ENCODE peak calls at places on chromosomes 7 and 10, in four cellular contexts. U, H, J and F are unnamed samples.

GRCh38 chr7:140506788-140507464 is 27.6 kb upstream of the MKRN1 start:
- DNase-seq in U (peak; percentile 66), H (peak; percentile 82), J (peak; percentile 80), F (peak; percentile 35)

GRCh38 chr10:15169555-15170407 is 1.3 kb upstream of the NMT2 start:
- DNase-seq in U (no peak), H (no peak), J (no peak), F (no peak)

GRCh38 chr10:43925793-43926192 is 277.1 kb upstream of the ZNF32 start:
- DNase-seq in U (no peak), H (no peak), J (no peak), F (no peak)

GRCh38 chr10:26367771-26368170 is 70.4 kb upstream of the APBB1IP start:
- DNase-seq in U (peak; percentile 52), H (no peak), J (peak; percentile 17), F (no peak)

GRCh38 chr10:87829986-87830732 is 12.1 kb upstream of the ATAD1 start:
- DNase-seq in U (peak; percentile 45), H (no peak), J (no peak), F (no peak)

GRCh38 chr10:77264107-77264506 is 373.5 kb downstream of the KCNMA1 start:
- DNase-seq in U (no peak), H (no peak), J (no peak), F (no peak)

GRCh38 chr10:43976292-43976691 is 327.6 kb upstream of the ZNF32 start:
- DNase-seq in U (no peak), H (no peak), J (no peak), F (no peak)

GRCh38 chr7:5694221-5694754 is 87.2 kb downstream of the RNF216 start:
- DNase-seq in U (peak; percentile 65), H (peak; percentile 97), J (peak; percentile 94), F (peak; percentile 81)

GRCh38 chr7:130990178-130990832 is 256.3 kb upstream of the KLF14 start:
- DNase-seq in U (no peak), H (no peak), J (no peak), F (no peak)

GRCh38 chr10:69403519-69403918 is 13.2 kb downstream of the TACR2 start:
- DNase-seq in U (peak; percentile 53), H (peak; percentile 96), J (peak; percentile 61), F (peak; percentile 59)

GRCh38 chr7:27129729-27130539 is 623 bp downstream of the HOXA4 start:
- DNase-seq in U (no peak), H (no peak), J (no peak), F (no peak)

GRCh38 chr10:43128958-43129706 is 9.1 kb upstream of the CSGALNACT2 start:
- DNase-seq in U (peak; percentile 72), H (peak; percentile 98), J (peak; percentile 93), F (peak; percentile 95)

GRCh38 chr10:125982256-125982948 is 86.0 kb downstream of the FANK1 start:
- DNase-seq in U (peak; percentile 72), H (peak; percentile 74), J (peak; percentile 83), F (peak; percentile 12)

GRCh38 chr10:8158439-8159071 is 104.1 kb downstream of the GATA3 start:
- DNase-seq in U (peak; percentile 53), H (no peak), J (peak; percentile 22), F (no peak)

GRCh38 chr10:87860156-87860795 is 3.1 kb downstream of the KLLN start:
- DNase-seq in U (peak; percentile 75), H (peak; percentile 69), J (peak; percentile 81), F (peak; percentile 41)

GRCh38 chr10:127738512-127739424 is 1.8 kb downstream of the FOXI2 start:
- DNase-seq in U (peak; percentile 46), H (no peak), J (no peak), F (no peak)

GRCh38 chr10:3879073-3879472 is 94.1 kb upstream of the KLF6 start:
- DNase-seq in U (no peak), H (no peak), J (no peak), F (no peak)

GRCh38 chr10:132193907-132194552 is 7.3 kb downstream of the DPYSL4 start:
- DNase-seq in U (no peak), H (no peak), J (no peak), F (no peak)

GRCh38 chr7:25087855-25088254 is 37.2 kb downstream of the CYCS start:
- DNase-seq in U (peak; percentile 21), H (no peak), J (no peak), F (no peak)

DNA sequence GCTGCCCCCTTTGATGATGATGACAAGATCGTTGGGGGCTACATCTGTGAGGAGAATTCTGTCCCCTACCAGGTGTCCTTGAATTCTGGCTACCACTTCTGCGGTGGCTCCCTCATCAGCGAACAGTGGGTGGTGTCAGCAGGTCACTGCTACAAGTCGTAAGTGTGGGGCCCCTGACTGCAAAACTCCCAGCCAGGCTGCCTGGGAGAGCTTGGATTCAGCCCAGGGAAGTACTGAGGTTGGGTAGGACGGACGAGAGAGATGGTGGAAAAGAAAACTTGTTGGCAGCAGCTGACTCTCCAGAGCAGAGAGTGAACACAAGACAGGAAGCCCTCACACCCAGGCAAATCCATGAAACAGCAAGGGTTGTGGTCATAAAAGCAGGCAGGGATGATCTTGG is 1.3 kb downstream of the PRSS2 start:
- DNase-seq in U (no peak), H (no peak), J (no peak), F (no peak)
- H3K4me3 ChIP-seq in U (no peak overlapping the region), H (no peak overlapping the region), J (no peak overlapping the region), F (no peak overlapping the region)

DNA sequence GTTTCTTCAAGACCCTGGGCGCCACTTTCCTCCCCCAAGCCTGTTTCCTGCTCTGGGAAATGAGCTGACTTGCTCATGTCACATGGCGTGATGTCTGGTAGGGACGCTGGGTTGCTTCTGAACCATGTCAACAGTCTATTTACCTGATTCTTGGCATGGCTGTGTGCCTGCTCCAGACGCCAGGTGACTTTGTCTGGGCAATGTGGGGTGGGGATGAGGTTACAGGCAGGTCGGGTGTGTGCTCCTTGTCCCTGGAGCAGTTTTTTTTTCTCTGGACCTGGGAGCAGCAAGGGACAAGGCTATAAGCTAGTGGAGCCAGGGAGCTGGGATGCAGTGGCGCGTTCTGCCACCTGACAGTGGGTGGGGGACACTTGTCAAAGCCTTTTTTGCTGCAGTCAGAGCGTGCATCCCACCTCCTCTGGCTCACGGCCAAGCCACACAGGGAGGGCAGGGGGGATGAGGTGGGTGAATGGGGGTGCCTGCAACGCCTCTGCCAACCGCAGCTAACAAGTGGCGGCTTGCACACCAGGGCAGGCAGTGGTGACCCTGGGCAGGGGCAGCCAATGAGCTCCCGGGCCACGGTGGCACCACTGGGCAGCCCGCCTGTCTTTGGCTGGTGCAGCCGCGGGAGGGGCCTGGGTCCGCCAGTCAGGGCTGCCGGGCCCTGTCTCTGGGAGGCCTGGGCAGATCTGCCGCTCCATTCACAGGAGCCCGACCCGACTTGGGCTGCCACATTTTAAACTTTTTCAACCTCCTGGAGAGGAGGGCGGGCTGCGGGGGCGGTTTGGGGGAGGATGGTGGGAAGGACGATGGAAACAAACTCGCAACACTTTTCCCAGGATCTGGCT is 22.9 kb downstream of the DNAJB12 start:
- DNase-seq in U (peak; percentile 98), H (peak; percentile 31), J (peak; percentile 95), F (peak; percentile 86)
- H3K4me3 ChIP-seq in U (no peak overlapping the region), H (no peak overlapping the region), J (no peak overlapping the region), F (no peak overlapping the region)

DNA sequence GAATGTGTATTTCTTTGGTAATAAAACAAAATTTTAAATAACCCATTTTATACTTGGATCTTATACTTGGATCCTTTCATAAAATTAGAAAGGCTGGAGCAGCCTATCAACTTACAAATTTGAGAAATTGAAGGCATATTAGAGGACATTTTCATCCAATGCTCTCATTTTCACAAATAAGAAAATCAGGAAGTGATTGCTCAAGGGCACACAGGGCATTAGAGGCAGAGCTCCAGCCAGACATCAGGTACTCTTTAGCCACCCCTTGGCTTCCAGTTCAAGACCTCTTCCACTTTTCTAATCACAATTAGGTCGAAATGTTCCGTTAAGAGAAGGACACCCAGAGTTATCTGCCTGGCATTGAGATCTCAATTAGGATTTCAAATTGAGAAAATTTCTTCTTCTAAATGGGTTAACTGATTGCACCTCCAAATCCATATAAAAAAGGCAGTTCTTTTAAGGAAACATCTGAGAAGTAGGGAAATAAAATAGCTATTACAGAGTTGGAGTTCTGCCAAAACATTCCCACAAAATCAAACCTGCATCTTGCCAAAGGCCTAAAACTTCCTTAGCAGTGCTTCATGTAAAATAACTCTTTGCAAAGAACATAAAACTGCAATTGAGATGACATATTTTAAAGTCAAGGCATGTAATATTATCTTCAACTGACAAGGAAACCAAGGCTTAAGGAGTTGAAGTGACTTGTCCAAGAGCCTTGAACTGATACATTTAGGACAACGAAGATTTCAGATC is 2.5 kb downstream of the ACTA2 start:
- DNase-seq in U (no peak), H (no peak), J (peak; percentile 33), F (no peak)
- H3K4me3 ChIP-seq in U (no peak overlapping the region), H (peak overlapping the region; percentile 36), J (no peak overlapping the region), F (no peak overlapping the region)

GRCh38 chr7:4158826-4159225 is 523.3 kb upstream of the FOXK1 start:
- DNase-seq in U (no peak), H (no peak), J (no peak), F (no peak)
- H3K4me3 ChIP-seq in U (no peak overlapping the region), H (no peak overlapping the region), J (no peak overlapping the region), F (no peak overlapping the region)